ENCODE peak calls at places on chromosomes 5 and 9, in nine cellular contexts. One of them, this sample, is unnamed.

GRCh38 chr9:109894921-109895758 is 115.1 kb downstream of the PALM2AKAP2 start:
- DNase-seq in stimulated activated CD8-positive, alpha-beta memory T cell treated with anti-CD3 and anti-CD28 coated beads, Interleukin-4, amount 100 ng/mL, for 4 hours: no peak
- DNase-seq in HT-29: no peak
- DNase-seq in DMS79 treated with DMSO at 0.1 percent for 48 hours: no peak
- DNase-seq in OCI-LY7: no peak
- DNase-seq in H7: no peak
- DNase-seq in hepatocyte: no peak
- DNase-seq in HEK293T: no peak
- DNase-seq in activated T-cell treated with anti-CD3 and anti-CD28 coated beads for 4 hours: no peak
- DNase-seq in this sample: peak

GRCh38 chr5:30501065-30501464 is 692.4 kb upstream of the CDH6 start:
- DNase-seq in stimulated activated CD8-positive, alpha-beta memory T cell treated with anti-CD3 and anti-CD28 coated beads, Interleukin-4, amount 100 ng/mL, for 4 hours: no peak
- DNase-seq in HT-29: no peak
- DNase-seq in DMS79 treated with DMSO at 0.1 percent for 48 hours: no peak
- DNase-seq in OCI-LY7: no peak
- DNase-seq in H7: no peak
- DNase-seq in hepatocyte: no peak
- DNase-seq in HEK293T: no peak
- DNase-seq in activated T-cell treated with anti-CD3 and anti-CD28 coated beads for 4 hours: no peak
- DNase-seq in this sample: no peak

GRCh38 chr5:90628492-90628891 is 69.9 kb downstream of the ADGRV1 start:
- DNase-seq in stimulated activated CD8-positive, alpha-beta memory T cell treated with anti-CD3 and anti-CD28 coated beads, Interleukin-4, amount 100 ng/mL, for 4 hours: no peak
- DNase-seq in HT-29: no peak
- DNase-seq in DMS79 treated with DMSO at 0.1 percent for 48 hours: no peak
- DNase-seq in OCI-LY7: no peak
- DNase-seq in H7: no peak
- DNase-seq in hepatocyte: no peak
- DNase-seq in HEK293T: no peak
- DNase-seq in activated T-cell treated with anti-CD3 and anti-CD28 coated beads for 4 hours: no peak
- DNase-seq in this sample: no peak

GRCh38 chr5:20088361-20088760 is 100.4 kb upstream of the CDH18 start:
- DNase-seq in stimulated activated CD8-positive, alpha-beta memory T cell treated with anti-CD3 and anti-CD28 coated beads, Interleukin-4, amount 100 ng/mL, for 4 hours: no peak
- DNase-seq in HT-29: no peak
- DNase-seq in DMS79 treated with DMSO at 0.1 percent for 48 hours: no peak
- DNase-seq in OCI-LY7: no peak
- DNase-seq in H7: no peak
- DNase-seq in hepatocyte: no peak
- DNase-seq in HEK293T: no peak
- DNase-seq in activated T-cell treated with anti-CD3 and anti-CD28 coated beads for 4 hours: no peak
- DNase-seq in this sample: no peak

GRCh38 chr5:149212203-149212951 is 59.3 kb upstream of the AFAP1L1 start:
- DNase-seq in stimulated activated CD8-positive, alpha-beta memory T cell treated with anti-CD3 and anti-CD28 coated beads, Interleukin-4, amount 100 ng/mL, for 4 hours: no peak
- DNase-seq in HT-29: peak
- DNase-seq in DMS79 treated with DMSO at 0.1 percent for 48 hours: no peak
- DNase-seq in OCI-LY7: no peak
- DNase-seq in H7: no peak
- DNase-seq in hepatocyte: peak
- DNase-seq in HEK293T: no peak
- DNase-seq in activated T-cell treated with anti-CD3 and anti-CD28 coated beads for 4 hours: no peak
- DNase-seq in this sample: no peak

GRCh38 chr5:96788112-96788749 is 19.5 kb downstream of the ERAP1 start:
- DNase-seq in stimulated activated CD8-positive, alpha-beta memory T cell treated with anti-CD3 and anti-CD28 coated beads, Interleukin-4, amount 100 ng/mL, for 4 hours: no peak
- DNase-seq in HT-29: no peak
- DNase-seq in DMS79 treated with DMSO at 0.1 percent for 48 hours: no peak
- DNase-seq in OCI-LY7: no peak
- DNase-seq in H7: no peak
- DNase-seq in hepatocyte: no peak
- DNase-seq in HEK293T: no peak
- DNase-seq in activated T-cell treated with anti-CD3 and anti-CD28 coated beads for 4 hours: no peak
- DNase-seq in this sample: no peak

GRCh38 chr5:80411589-80412219 is 3.8 kb downstream of the ZFYVE16 start:
- DNase-seq in stimulated activated CD8-positive, alpha-beta memory T cell treated with anti-CD3 and anti-CD28 coated beads, Interleukin-4, amount 100 ng/mL, for 4 hours: no peak
- DNase-seq in HT-29: no peak
- DNase-seq in DMS79 treated with DMSO at 0.1 percent for 48 hours: peak
- DNase-seq in OCI-LY7: no peak
- DNase-seq in H7: no peak
- DNase-seq in hepatocyte: no peak
- DNase-seq in HEK293T: no peak
- DNase-seq in activated T-cell treated with anti-CD3 and anti-CD28 coated beads for 4 hours: no peak
- DNase-seq in this sample: no peak

GRCh38 chr9:96139592-96140251 is 162.3 kb downstream of the HSD17B3 start:
- DNase-seq in stimulated activated CD8-positive, alpha-beta memory T cell treated with anti-CD3 and anti-CD28 coated beads, Interleukin-4, amount 100 ng/mL, for 4 hours: no peak
- DNase-seq in HT-29: no peak
- DNase-seq in DMS79 treated with DMSO at 0.1 percent for 48 hours: peak
- DNase-seq in OCI-LY7: no peak
- DNase-seq in H7: no peak
- DNase-seq in hepatocyte: peak
- DNase-seq in HEK293T: no peak
- DNase-seq in activated T-cell treated with anti-CD3 and anti-CD28 coated beads for 4 hours: no peak
- DNase-seq in this sample: no peak

GRCh38 chr5:69281114-69281513 is 46.4 kb downstream of the CDK7 start:
- DNase-seq in stimulated activated CD8-positive, alpha-beta memory T cell treated with anti-CD3 and anti-CD28 coated beads, Interleukin-4, amount 100 ng/mL, for 4 hours: no peak
- DNase-seq in HT-29: no peak
- DNase-seq in DMS79 treated with DMSO at 0.1 percent for 48 hours: no peak
- DNase-seq in OCI-LY7: no peak
- DNase-seq in H7: no peak
- DNase-seq in hepatocyte: no peak
- DNase-seq in HEK293T: no peak
- DNase-seq in activated T-cell treated with anti-CD3 and anti-CD28 coated beads for 4 hours: no peak
- DNase-seq in this sample: no peak

GRCh38 chr5:158899201-158899600 is 200.5 kb downstream of the EBF1 start:
- DNase-seq in stimulated activated CD8-positive, alpha-beta memory T cell treated with anti-CD3 and anti-CD28 coated beads, Interleukin-4, amount 100 ng/mL, for 4 hours: no peak
- DNase-seq in HT-29: no peak
- DNase-seq in DMS79 treated with DMSO at 0.1 percent for 48 hours: no peak
- DNase-seq in OCI-LY7: no peak
- DNase-seq in H7: no peak
- DNase-seq in hepatocyte: no peak
- DNase-seq in HEK293T: no peak
- DNase-seq in activated T-cell treated with anti-CD3 and anti-CD28 coated beads for 4 hours: no peak
- DNase-seq in this sample: no peak

GRCh38 chr5:181190711-181191525 is 14.1 kb downstream of the TRIM7 start:
- DNase-seq in stimulated activated CD8-positive, alpha-beta memory T cell treated with anti-CD3 and anti-CD28 coated beads, Interleukin-4, amount 100 ng/mL, for 4 hours: no peak
- DNase-seq in HT-29: peak
- DNase-seq in DMS79 treated with DMSO at 0.1 percent for 48 hours: no peak
- DNase-seq in OCI-LY7: peak
- DNase-seq in H7: peak
- DNase-seq in hepatocyte: peak
- DNase-seq in HEK293T: no peak
- DNase-seq in activated T-cell treated with anti-CD3 and anti-CD28 coated beads for 4 hours: peak
- DNase-seq in this sample: peak

GRCh38 chr9:108634164-108634563 is 221.6 kb downstream of the ACTL7B start:
- DNase-seq in stimulated activated CD8-positive, alpha-beta memory T cell treated with anti-CD3 and anti-CD28 coated beads, Interleukin-4, amount 100 ng/mL, for 4 hours: no peak
- DNase-seq in HT-29: peak
- DNase-seq in DMS79 treated with DMSO at 0.1 percent for 48 hours: peak
- DNase-seq in OCI-LY7: no peak
- DNase-seq in H7: no peak
- DNase-seq in hepatocyte: peak
- DNase-seq in HEK293T: peak
- DNase-seq in activated T-cell treated with anti-CD3 and anti-CD28 coated beads for 4 hours: no peak
- DNase-seq in this sample: no peak

GRCh38 chr5:5800801-5801761 is 378.6 kb downstream of the ICE1 start:
- DNase-seq in stimulated activated CD8-positive, alpha-beta memory T cell treated with anti-CD3 and anti-CD28 coated beads, Interleukin-4, amount 100 ng/mL, for 4 hours: no peak
- DNase-seq in HT-29: no peak
- DNase-seq in DMS79 treated with DMSO at 0.1 percent for 48 hours: no peak
- DNase-seq in OCI-LY7: no peak
- DNase-seq in H7: no peak
- DNase-seq in hepatocyte: no peak
- DNase-seq in HEK293T: no peak
- DNase-seq in activated T-cell treated with anti-CD3 and anti-CD28 coated beads for 4 hours: no peak
- DNase-seq in this sample: no peak

GRCh38 chr5:148909001-148909400 is 82.6 kb downstream of the ADRB2 start:
- DNase-seq in stimulated activated CD8-positive, alpha-beta memory T cell treated with anti-CD3 and anti-CD28 coated beads, Interleukin-4, amount 100 ng/mL, for 4 hours: no peak
- DNase-seq in HT-29: no peak
- DNase-seq in DMS79 treated with DMSO at 0.1 percent for 48 hours: no peak
- DNase-seq in OCI-LY7: no peak
- DNase-seq in H7: no peak
- DNase-seq in hepatocyte: no peak
- DNase-seq in HEK293T: no peak
- DNase-seq in activated T-cell treated with anti-CD3 and anti-CD28 coated beads for 4 hours: no peak
- DNase-seq in this sample: no peak

GRCh38 chr9:92720209-92720765 is 44.3 kb downstream of the BICD2 start:
- DNase-seq in stimulated activated CD8-positive, alpha-beta memory T cell treated with anti-CD3 and anti-CD28 coated beads, Interleukin-4, amount 100 ng/mL, for 4 hours: no peak
- DNase-seq in HT-29: no peak
- DNase-seq in DMS79 treated with DMSO at 0.1 percent for 48 hours: no peak
- DNase-seq in OCI-LY7: peak
- DNase-seq in H7: no peak
- DNase-seq in hepatocyte: no peak
- DNase-seq in HEK293T: no peak
- DNase-seq in activated T-cell treated with anti-CD3 and anti-CD28 coated beads for 4 hours: no peak
- DNase-seq in this sample: no peak

GRCh38 chr5:142108432-142109355 is at the start of gene NDFIP1:
- DNase-seq in stimulated activated CD8-positive, alpha-beta memory T cell treated with anti-CD3 and anti-CD28 coated beads, Interleukin-4, amount 100 ng/mL, for 4 hours: peak
- DNase-seq in HT-29: peak
- DNase-seq in DMS79 treated with DMSO at 0.1 percent for 48 hours: peak
- DNase-seq in OCI-LY7: peak
- DNase-seq in H7: peak
- DNase-seq in hepatocyte: peak
- DNase-seq in HEK293T: peak
- DNase-seq in activated T-cell treated with anti-CD3 and anti-CD28 coated beads for 4 hours: peak
- DNase-seq in this sample: peak

GRCh38 chr9:115008536-115008935 is 78.1 kb upstream of the TNFSF8 start:
- DNase-seq in stimulated activated CD8-positive, alpha-beta memory T cell treated with anti-CD3 and anti-CD28 coated beads, Interleukin-4, amount 100 ng/mL, for 4 hours: no peak
- DNase-seq in HT-29: no peak
- DNase-seq in DMS79 treated with DMSO at 0.1 percent for 48 hours: no peak
- DNase-seq in OCI-LY7: no peak
- DNase-seq in H7: no peak
- DNase-seq in hepatocyte: peak
- DNase-seq in HEK293T: no peak
- DNase-seq in activated T-cell treated with anti-CD3 and anti-CD28 coated beads for 4 hours: no peak
- DNase-seq in this sample: peak

GRCh38 chr9:83646500-83647239 is 23.7 kb downstream of the IDNK start:
- DNase-seq in stimulated activated CD8-positive, alpha-beta memory T cell treated with anti-CD3 and anti-CD28 coated beads, Interleukin-4, amount 100 ng/mL, for 4 hours: no peak
- DNase-seq in HT-29: no peak
- DNase-seq in DMS79 treated with DMSO at 0.1 percent for 48 hours: no peak
- DNase-seq in OCI-LY7: no peak
- DNase-seq in H7: no peak
- DNase-seq in hepatocyte: no peak
- DNase-seq in HEK293T: no peak
- DNase-seq in activated T-cell treated with anti-CD3 and anti-CD28 coated beads for 4 hours: no peak
- DNase-seq in this sample: no peak

GRCh38 chr9:109440797-109441287 is 57.3 kb downstream of the PTPN3 start:
- DNase-seq in stimulated activated CD8-positive, alpha-beta memory T cell treated with anti-CD3 and anti-CD28 coated beads, Interleukin-4, amount 100 ng/mL, for 4 hours: no peak
- DNase-seq in HT-29: peak
- DNase-seq in DMS79 treated with DMSO at 0.1 percent for 48 hours: no peak
- DNase-seq in OCI-LY7: peak
- DNase-seq in H7: peak
- DNase-seq in hepatocyte: peak
- DNase-seq in HEK293T: peak
- DNase-seq in activated T-cell treated with anti-CD3 and anti-CD28 coated beads for 4 hours: peak
- DNase-seq in this sample: peak

GRCh38 chr5:172107606-172108005 is 80.4 kb downstream of the STK10 start:
- DNase-seq in stimulated activated CD8-positive, alpha-beta memory T cell treated with anti-CD3 and anti-CD28 coated beads, Interleukin-4, amount 100 ng/mL, for 4 hours: no peak
- DNase-seq in HT-29: no peak
- DNase-seq in DMS79 treated with DMSO at 0.1 percent for 48 hours: no peak
- DNase-seq in OCI-LY7: no peak
- DNase-seq in H7: no peak
- DNase-seq in hepatocyte: no peak
- DNase-seq in HEK293T: no peak
- DNase-seq in activated T-cell treated with anti-CD3 and anti-CD28 coated beads for 4 hours: no peak
- DNase-seq in this sample: no peak

GRCh38 chr9:133956520-133957076 is 35.5 kb downstream of the VAV2 start:
- DNase-seq in stimulated activated CD8-positive, alpha-beta memory T cell treated with anti-CD3 and anti-CD28 coated beads, Interleukin-4, amount 100 ng/mL, for 4 hours: no peak
- DNase-seq in HT-29: no peak
- DNase-seq in DMS79 treated with DMSO at 0.1 percent for 48 hours: no peak
- DNase-seq in OCI-LY7: peak
- DNase-seq in H7: peak
- DNase-seq in hepatocyte: peak
- DNase-seq in HEK293T: no peak
- DNase-seq in activated T-cell treated with anti-CD3 and anti-CD28 coated beads for 4 hours: no peak
- DNase-seq in this sample: no peak

GRCh38 chr9:114957558-114957957 is 27.2 kb upstream of the TNFSF8 start:
- DNase-seq in stimulated activated CD8-positive, alpha-beta memory T cell treated with anti-CD3 and anti-CD28 coated beads, Interleukin-4, amount 100 ng/mL, for 4 hours: no peak
- DNase-seq in HT-29: no peak
- DNase-seq in DMS79 treated with DMSO at 0.1 percent for 48 hours: no peak
- DNase-seq in OCI-LY7: no peak
- DNase-seq in H7: no peak
- DNase-seq in hepatocyte: no peak
- DNase-seq in HEK293T: no peak
- DNase-seq in activated T-cell treated with anti-CD3 and anti-CD28 coated beads for 4 hours: no peak
- DNase-seq in this sample: peak

GRCh38 chr5:172733179-172733973 is 37.6 kb downstream of the DUSP1 start:
- DNase-seq in stimulated activated CD8-positive, alpha-beta memory T cell treated with anti-CD3 and anti-CD28 coated beads, Interleukin-4, amount 100 ng/mL, for 4 hours: no peak
- DNase-seq in HT-29: peak
- DNase-seq in DMS79 treated with DMSO at 0.1 percent for 48 hours: no peak
- DNase-seq in OCI-LY7: no peak
- DNase-seq in H7: no peak
- DNase-seq in hepatocyte: peak
- DNase-seq in HEK293T: no peak
- DNase-seq in activated T-cell treated with anti-CD3 and anti-CD28 coated beads for 4 hours: no peak
- DNase-seq in this sample: no peak

GRCh38 chr5:56358703-56359428 is 125.7 kb upstream of the ANKRD55 start:
- DNase-seq in stimulated activated CD8-positive, alpha-beta memory T cell treated with anti-CD3 and anti-CD28 coated beads, Interleukin-4, amount 100 ng/mL, for 4 hours: no peak
- DNase-seq in HT-29: peak
- DNase-seq in DMS79 treated with DMSO at 0.1 percent for 48 hours: no peak
- DNase-seq in OCI-LY7: no peak
- DNase-seq in H7: no peak
- DNase-seq in hepatocyte: peak
- DNase-seq in HEK293T: peak
- DNase-seq in activated T-cell treated with anti-CD3 and anti-CD28 coated beads for 4 hours: no peak
- DNase-seq in this sample: no peak

GRCh38 chr9:32426278-32426939 is 42.0 kb downstream of the ACO1 start:
- DNase-seq in stimulated activated CD8-positive, alpha-beta memory T cell treated with anti-CD3 and anti-CD28 coated beads, Interleukin-4, amount 100 ng/mL, for 4 hours: no peak
- DNase-seq in HT-29: no peak
- DNase-seq in DMS79 treated with DMSO at 0.1 percent for 48 hours: no peak
- DNase-seq in OCI-LY7: no peak
- DNase-seq in H7: no peak
- DNase-seq in hepatocyte: peak
- DNase-seq in HEK293T: no peak
- DNase-seq in activated T-cell treated with anti-CD3 and anti-CD28 coated beads for 4 hours: no peak
- DNase-seq in this sample: no peak

GRCh38 chr5:54593809-54594208 is 76.2 kb downstream of the SNX18 start:
- DNase-seq in stimulated activated CD8-positive, alpha-beta memory T cell treated with anti-CD3 and anti-CD28 coated beads, Interleukin-4, amount 100 ng/mL, for 4 hours: no peak
- DNase-seq in HT-29: no peak
- DNase-seq in DMS79 treated with DMSO at 0.1 percent for 48 hours: no peak
- DNase-seq in OCI-LY7: no peak
- DNase-seq in H7: no peak
- DNase-seq in hepatocyte: no peak
- DNase-seq in HEK293T: no peak
- DNase-seq in activated T-cell treated with anti-CD3 and anti-CD28 coated beads for 4 hours: no peak
- DNase-seq in this sample: no peak

GRCh38 chr9:138100711-138101349 is 223.2 kb downstream of the CACNA1B start:
- DNase-seq in stimulated activated CD8-positive, alpha-beta memory T cell treated with anti-CD3 and anti-CD28 coated beads, Interleukin-4, amount 100 ng/mL, for 4 hours: no peak
- DNase-seq in HT-29: peak
- DNase-seq in DMS79 treated with DMSO at 0.1 percent for 48 hours: no peak
- DNase-seq in OCI-LY7: peak
- DNase-seq in H7: peak
- DNase-seq in hepatocyte: no peak
- DNase-seq in HEK293T: peak
- DNase-seq in activated T-cell treated with anti-CD3 and anti-CD28 coated beads for 4 hours: no peak
- DNase-seq in this sample: peak

GRCh38 chr9:114790521-114790920 is 15.3 kb downstream of the TNFSF15 start:
- DNase-seq in stimulated activated CD8-positive, alpha-beta memory T cell treated with anti-CD3 and anti-CD28 coated beads, Interleukin-4, amount 100 ng/mL, for 4 hours: no peak
- DNase-seq in HT-29: no peak
- DNase-seq in DMS79 treated with DMSO at 0.1 percent for 48 hours: no peak
- DNase-seq in OCI-LY7: no peak
- DNase-seq in H7: no peak
- DNase-seq in hepatocyte: no peak
- DNase-seq in HEK293T: no peak
- DNase-seq in activated T-cell treated with anti-CD3 and anti-CD28 coated beads for 4 hours: no peak
- DNase-seq in this sample: no peak